ENCODE peak calls at places on chromosome 3, in seven cellular contexts. X, L, T, M, D, G and O are unnamed samples.

GRCh38 chr3:55608266-55608937 is 121.3 kb upstream of the WNT5A start:
- DNase-seq in X (no peak), L (no peak), T (no peak), M (no peak), D (no peak), G (no peak), O (no peak)

GRCh38 chr3:120093923-120094775 is at the start of gene GSK3B:
- DNase-seq in X (no peak), L (no peak), T (peak), M (peak), D (no peak), G (peak), O (peak)

GRCh38 chr3:67018789-67019525 is 20.9 kb downstream of the KBTBD8 start:
- DNase-seq in X (peak), L (no peak), T (no peak), M (no peak), D (no peak), G (no peak), O (no peak)

GRCh38 chr3:188264231-188265213 is 110.6 kb downstream of the LPP start:
- DNase-seq in X (peak), L (peak), T (peak), M (no peak), D (peak), G (peak), O (no peak)

GRCh38 chr3:46282696-46283095 is 40.4 kb downstream of the CCR3 start:
- DNase-seq in X (no peak), L (no peak), T (no peak), M (no peak), D (no peak), G (no peak), O (no peak)

GRCh38 chr3:11612515-11613184 is 31.1 kb downstream of the VGLL4 start:
- DNase-seq in X (no peak), L (no peak), T (no peak), M (no peak), D (no peak), G (no peak), O (no peak)

GRCh38 chr3:45912435-45912834 is 26.1 kb downstream of the CCR9 start:
- DNase-seq in X (no peak), L (no peak), T (no peak), M (no peak), D (no peak), G (no peak), O (no peak)

GRCh38 chr3:71031914-71032521 is 551.5 kb downstream of the FOXP1 start:
- DNase-seq in X (peak), L (no peak), T (peak), M (peak), D (no peak), G (no peak), O (no peak)

GRCh38 chr3:12395349-12396012 is 88.8 kb upstream of the TSEN2 start:
- DNase-seq in X (no peak), L (no peak), T (no peak), M (peak), D (peak), G (no peak), O (no peak)

GRCh38 chr3:42668793-42669217 is 15.3 kb downstream of the ZBTB47 start:
- DNase-seq in X (peak), L (no peak), T (no peak), M (no peak), D (no peak), G (no peak), O (no peak)

GRCh38 chr3:123046262-123046873 is 18.8 kb upstream of the SEMA5B start:
- DNase-seq in X (no peak), L (no peak), T (no peak), M (no peak), D (no peak), G (no peak), O (no peak)

GRCh38 chr3:80526153-80526552 is 758.4 kb upstream of the ROBO1 start:
- DNase-seq in X (no peak), L (no peak), T (no peak), M (no peak), D (no peak), G (no peak), O (no peak)

GRCh38 chr3:61564405-61565059 is 3.2 kb downstream of the PTPRG start:
- DNase-seq in X (peak), L (peak), T (peak), M (peak), D (peak), G (peak), O (peak)

GRCh38 chr3:170768334-170768801 is 101.6 kb downstream of the RPL22L1 start:
- DNase-seq in X (peak), L (peak), T (no peak), M (no peak), D (peak), G (no peak), O (no peak)

DNA sequence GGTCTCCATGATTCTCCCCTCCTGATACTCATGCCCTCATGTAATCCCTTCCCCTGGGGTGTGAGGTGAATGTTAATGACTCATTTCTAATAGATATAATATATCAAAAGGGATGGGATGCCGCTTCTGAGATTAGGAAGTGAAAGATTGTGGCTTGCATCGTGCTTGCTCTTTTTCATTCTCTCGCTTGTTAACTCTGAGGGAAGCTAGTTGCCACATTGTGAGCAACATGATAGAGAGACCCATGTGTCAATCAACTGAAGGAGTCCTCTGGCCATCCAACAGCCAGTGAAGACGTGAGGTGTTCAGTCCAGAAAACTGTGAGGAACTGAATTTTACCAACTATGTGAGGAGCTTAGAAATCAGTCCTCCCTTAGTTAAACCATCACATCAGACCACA is 28.9 kb upstream of the DRD3 start:
- DNase-seq in X (no peak), L (no peak), T (no peak), M (peak), D (no peak), G (no peak), O (no peak)
- TF ChIP-seq CTCF in X (no peak), L (no peak), T (no peak), M (no peak), D (no peak), G (no peak), O (no peak)

GRCh38 chr3:14278799-14279705 is 100.4 kb downstream of the LSM3 start:
- DNase-seq in X (no peak), L (no peak), T (no peak), M (no peak), D (no peak), G (no peak), O (no peak)
- TF ChIP-seq CTCF in X (no peak), L (no peak), T (no peak), M (no peak), D (no peak), G (no peak), O (no peak)

DNA sequence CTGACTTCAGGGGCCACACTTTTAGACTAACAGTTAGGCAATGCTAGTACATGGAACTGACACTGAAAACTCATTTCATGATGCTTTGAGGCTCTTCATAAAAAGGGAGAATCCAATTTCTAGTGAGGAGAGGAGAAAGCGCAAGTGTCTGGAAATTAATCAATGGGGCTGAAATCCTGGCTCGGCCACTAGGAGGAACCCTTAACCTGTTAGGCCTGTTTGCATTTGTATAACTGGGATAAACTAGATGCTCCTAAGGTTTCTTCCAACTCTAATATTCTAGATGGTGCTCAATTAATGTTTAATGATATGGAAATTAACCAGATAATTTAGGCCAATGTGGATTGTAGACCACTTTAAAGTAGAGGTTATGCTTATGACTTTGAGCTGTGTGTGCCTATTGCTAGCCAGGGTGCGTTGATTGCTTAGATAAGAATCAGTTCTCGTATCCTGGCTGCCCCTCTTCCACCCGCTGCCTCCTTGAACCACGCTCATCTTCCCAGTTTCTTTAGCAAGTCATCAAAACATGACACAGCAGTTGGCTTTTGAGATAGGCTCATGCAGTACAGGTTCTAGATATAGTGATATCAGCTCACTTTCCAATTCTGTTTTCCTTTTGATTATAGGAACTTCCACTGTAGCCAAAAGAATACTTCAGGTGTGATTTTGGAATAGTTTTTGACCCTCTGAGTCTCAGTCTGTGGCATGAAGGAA is 16.8 kb upstream of the CRBN start:
- DNase-seq in X (peak), L (no peak), T (no peak), M (peak), D (no peak), G (no peak), O (peak)
- TF ChIP-seq CTCF in X (peak), L (peak), T (peak), M (peak), D (peak), G (no peak), O (peak)

GRCh38 chr3:195237981-195238625 is 32.9 kb downstream of the XXYLT1 start:
- DNase-seq in X (no peak), L (no peak), T (no peak), M (no peak), D (no peak), G (no peak), O (no peak)

GRCh38 chr3:195240171-195240701 is 30.7 kb downstream of the XXYLT1 start:
- DNase-seq in X (no peak), L (no peak), T (peak), M (no peak), D (no peak), G (peak), O (no peak)

GRCh38 chr3:195238626-195239118 is 32.3 kb downstream of the XXYLT1 start:
- DNase-seq in X (peak), L (no peak), T (peak), M (no peak), D (peak), G (no peak), O (no peak)

GRCh38 chr3:195240939-195241338 is 30.0 kb downstream of the XXYLT1 start:
- DNase-seq in X (no peak), L (no peak), T (no peak), M (no peak), D (no peak), G (no peak), O (no peak)

DNA sequence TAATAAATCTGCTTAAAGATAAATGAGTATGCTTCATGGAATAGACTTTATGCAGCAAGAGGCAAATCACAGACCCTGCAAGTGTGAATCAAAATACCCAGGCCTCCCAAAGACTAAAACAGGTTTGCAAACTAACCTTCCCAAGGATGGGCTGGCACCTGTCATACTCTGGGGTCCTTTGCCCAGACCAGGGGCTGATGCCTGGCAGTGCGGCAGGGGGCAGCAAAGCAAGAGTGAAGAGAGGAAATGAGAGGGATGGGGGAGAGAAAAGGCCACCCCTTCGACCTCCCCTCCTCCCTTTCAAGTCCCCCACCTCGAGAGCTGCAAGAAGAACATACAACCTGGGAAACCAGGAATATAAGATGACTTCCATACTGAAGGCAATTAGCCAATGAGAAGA is 31.8 kb downstream of the XXYLT1 start:
- DNase-seq in X (no peak), L (no peak), T (no peak), M (no peak), D (no peak), G (no peak), O (no peak)
- TF ChIP-seq CTCF in X (no peak), L (no peak), T (no peak), M (no peak), D (no peak), G (no peak), O (no peak)

GRCh38 chr3:52481819-52482521 is 13.2 kb upstream of the STAB1 start:
- DNase-seq in X (peak), L (no peak), T (no peak), M (no peak), D (peak), G (no peak), O (peak)
- TF ChIP-seq CTCF in X (peak), L (peak), T (peak), M (peak), D (peak), G (no peak), O (peak)

GRCh38 chr3:104987859-104988258 is 378.9 kb upstream of the ALCAM start:
- DNase-seq in X (peak), L (no peak), T (no peak), M (no peak), D (no peak), G (no peak), O (no peak)
- TF ChIP-seq CTCF in X (no peak), L (no peak), T (no peak), M (no peak), D (no peak), G (no peak), O (no peak)

DNA sequence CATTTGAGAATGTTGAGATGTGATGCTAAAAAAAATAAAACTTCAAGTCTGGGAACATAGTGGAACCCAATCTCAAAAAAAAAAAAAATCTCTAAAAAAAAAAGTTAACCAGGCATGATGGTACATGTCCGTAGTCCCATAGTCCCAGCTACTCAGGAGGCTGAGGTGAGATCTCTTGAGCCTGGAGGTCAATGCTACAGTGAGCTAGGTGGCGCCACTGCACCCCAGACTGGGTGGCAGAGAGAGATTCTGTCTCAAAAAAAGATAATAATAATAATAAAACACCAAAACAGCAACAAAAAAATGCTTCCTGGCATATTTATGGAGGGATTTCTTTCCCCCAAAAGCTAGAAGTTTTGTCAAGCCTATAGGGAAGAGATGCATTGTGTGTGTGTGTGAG is 361.6 kb downstream of the ROBO1 start:
- DNase-seq in X (peak), L (no peak), T (no peak), M (no peak), D (no peak), G (no peak), O (no peak)
- TF ChIP-seq CTCF in X (peak), L (no peak), T (no peak), M (no peak), D (no peak), G (no peak), O (no peak)

GRCh38 chr3:40070816-40071215 is 238.7 kb upstream of the EIF1B start:
- DNase-seq in X (no peak), L (no peak), T (no peak), M (no peak), D (no peak), G (no peak), O (no peak)

GRCh38 chr3:40068647-40069046 is 240.9 kb upstream of the EIF1B start:
- DNase-seq in X (no peak), L (no peak), T (no peak), M (no peak), D (no peak), G (no peak), O (no peak)

GRCh38 chr3:40078590-40078989 is 230.9 kb upstream of the EIF1B start:
- DNase-seq in X (no peak), L (no peak), T (no peak), M (no peak), D (no peak), G (no peak), O (no peak)

GRCh38 chr3:40071683-40072238 is 237.7 kb upstream of the EIF1B start:
- DNase-seq in X (no peak), L (no peak), T (no peak), M (peak), D (no peak), G (no peak), O (no peak)

DNA sequence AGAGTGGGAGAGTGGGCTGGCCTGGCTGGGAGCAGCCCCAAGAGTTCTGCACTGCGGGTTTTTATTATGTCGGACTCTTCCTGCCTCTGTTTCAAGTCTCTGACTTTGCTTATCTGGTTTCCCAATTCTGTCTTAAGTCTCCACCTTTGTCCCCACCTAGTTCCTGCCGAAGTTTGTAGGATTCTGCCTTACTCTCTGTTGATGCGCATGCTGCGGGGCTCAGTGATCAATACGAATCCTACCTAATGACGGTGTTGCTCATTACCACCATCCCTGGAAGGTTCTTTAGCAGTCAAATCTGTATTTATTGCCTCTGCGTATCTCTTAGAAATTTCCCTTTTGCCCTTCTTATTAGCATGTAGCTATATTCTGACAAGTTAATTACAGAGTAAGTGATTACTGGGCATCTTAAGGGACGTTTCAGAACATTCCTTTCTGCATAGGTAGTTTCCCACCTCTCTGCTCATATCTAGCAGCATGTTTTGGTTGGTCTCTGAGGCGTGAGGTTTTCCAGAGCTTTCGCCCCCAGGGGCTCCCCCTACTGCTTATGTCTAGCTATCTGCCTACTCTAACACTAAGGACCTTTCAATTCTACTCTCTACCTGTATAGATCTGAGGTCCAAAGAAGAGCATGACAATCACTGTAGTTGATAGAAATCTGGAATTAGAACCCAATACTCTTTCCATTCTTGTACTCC is 236.0 kb upstream of the EIF1B start:
- DNase-seq in X (no peak), L (no peak), T (no peak), M (no peak), D (no peak), G (no peak), O (peak)
- TF ChIP-seq CTCF in X (peak), L (no peak), T (peak), M (no peak), D (no peak), G (no peak), O (peak)